ENCODE peak calls at places on chromosomes 13 and 19, in five cellular contexts. One of them, this sample, is unnamed.

GRCh38 chr13:70249332-70250064 is 141.2 kb upstream of the KLHL1 start:
- DNase-seq in astrocyte: peak; percentile 74
- DNase-seq in heart right ventricle: no peak
- DNase-seq in AG04450: no peak
- DNase-seq in tibial nerve: no peak
- DNase-seq in this sample: no peak

GRCh38 chr13:63351533-63351932 is 1935.9 kb upstream of the PCDH20 start:
- DNase-seq in tibial nerve: no peak
- DNase-seq in astrocyte: no peak
- DNase-seq in heart right ventricle: no peak
- DNase-seq in AG04450: no peak
- DNase-seq in this sample: no peak

GRCh38 chr13:65499251-65499650 is 1730.9 kb downstream of the PCDH9 start:
- DNase-seq in AG04450: no peak
- DNase-seq in heart right ventricle: no peak
- DNase-seq in tibial nerve: no peak
- DNase-seq in astrocyte: no peak
- DNase-seq in this sample: no peak

GRCh38 chr19:29576043-29576442 is 30.0 kb upstream of the POP4 start:
- DNase-seq in tibial nerve: no peak
- DNase-seq in astrocyte: no peak
- DNase-seq in heart right ventricle: no peak
- DNase-seq in AG04450: no peak
- DNase-seq in this sample: no peak

GRCh38 chr19:1668339-1669123 is 16.1 kb upstream of the TCF3 start:
- DNase-seq in astrocyte: no peak
- DNase-seq in tibial nerve: no peak
- DNase-seq in AG04450: no peak
- DNase-seq in heart right ventricle: no peak
- DNase-seq in this sample: no peak

GRCh38 chr19:29491491-29491890 is 34.3 kb upstream of the VSTM2B start:
- DNase-seq in AG04450: no peak
- DNase-seq in tibial nerve: no peak
- DNase-seq in astrocyte: no peak
- DNase-seq in heart right ventricle: no peak
- DNase-seq in this sample: no peak

GRCh38 chr13:100887729-100888151 is 213.1 kb upstream of the TMTC4 start:
- DNase-seq in astrocyte: peak; percentile 76
- DNase-seq in heart right ventricle: no peak
- DNase-seq in tibial nerve: no peak
- DNase-seq in AG04450: no peak
- DNase-seq in this sample: no peak

GRCh38 chr19:17647071-17648020 is 40.8 kb downstream of the UNC13A start:
- DNase-seq in astrocyte: no peak
- DNase-seq in heart right ventricle: no peak
- DNase-seq in tibial nerve: no peak
- DNase-seq in AG04450: no peak
- DNase-seq in this sample: no peak

GRCh38 chr19:42067315-42067888 is 2.6 kb downstream of the GRIK5 start:
- DNase-seq in heart right ventricle: no peak
- DNase-seq in tibial nerve: no peak
- DNase-seq in astrocyte: no peak
- DNase-seq in AG04450: no peak
- DNase-seq in this sample: no peak

GRCh38 chr13:110346661-110347067 is 39.6 kb downstream of the COL4A2 start:
- DNase-seq in heart right ventricle: no peak
- DNase-seq in tibial nerve: no peak
- DNase-seq in astrocyte: no peak
- DNase-seq in AG04450: no peak
- DNase-seq in this sample: no peak

GRCh38 chr19:41500443-41500842 is 57.5 kb downstream of the ERICH4 start:
- DNase-seq in heart right ventricle: no peak
- DNase-seq in astrocyte: no peak
- DNase-seq in tibial nerve: no peak
- DNase-seq in AG04450: no peak
- DNase-seq in this sample: no peak

GRCh38 chr19:12736854-12737665 is at the start of gene GET3:
- DNase-seq in heart right ventricle: peak; percentile 75
- DNase-seq in tibial nerve: peak; percentile 93
- DNase-seq in astrocyte: peak; percentile 100
- DNase-seq in AG04450: peak; percentile 100
- DNase-seq in this sample: peak; percentile 96
- TF ChIP-seq CTCF in heart right ventricle: no peak
- TF ChIP-seq CTCF in tibial nerve: no peak
- TF ChIP-seq CTCF in astrocyte: no peak
- TF ChIP-seq CTCF in AG04450: no peak
- TF ChIP-seq CTCF in this sample: no peak

GRCh38 chr19:16381756-16382401 is 57.3 kb downstream of the KLF2 start:
- DNase-seq in astrocyte: no peak
- DNase-seq in heart right ventricle: peak; percentile 83
- DNase-seq in AG04450: no peak
- DNase-seq in tibial nerve: peak; percentile 89
- DNase-seq in this sample: peak; percentile 74

GRCh38 chr19:16380943-16381755 is 56.5 kb downstream of the KLF2 start:
- DNase-seq in tibial nerve: no peak
- DNase-seq in astrocyte: no peak
- DNase-seq in heart right ventricle: no peak
- DNase-seq in AG04450: no peak
- DNase-seq in this sample: no peak

GRCh38 chr19:16383584-16384161 is 59.0 kb downstream of the KLF2 start:
- DNase-seq in heart right ventricle: no peak
- DNase-seq in AG04450: no peak
- DNase-seq in astrocyte: no peak
- DNase-seq in tibial nerve: no peak
- DNase-seq in this sample: no peak

GRCh38 chr19:16384688-16385087 is 60.1 kb downstream of the KLF2 start:
- DNase-seq in astrocyte: no peak
- DNase-seq in tibial nerve: no peak
- DNase-seq in heart right ventricle: no peak
- DNase-seq in AG04450: no peak
- DNase-seq in this sample: peak; percentile 50

GRCh38 chr19:16382775-16383543 is 58.3 kb downstream of the KLF2 start:
- DNase-seq in tibial nerve: peak; percentile 92
- DNase-seq in heart right ventricle: peak; percentile 89
- DNase-seq in AG04450: peak; percentile 73
- DNase-seq in astrocyte: peak; percentile 57
- DNase-seq in this sample: peak; percentile 87
- H3K4me3 ChIP-seq in tibial nerve: no peak overlapping the region
- H3K4me3 ChIP-seq in heart right ventricle: no peak overlapping the region
- H3K4me3 ChIP-seq in AG04450: no peak overlapping the region
- H3K4me3 ChIP-seq in astrocyte: no peak overlapping the region
- H3K4me3 ChIP-seq in this sample: no peak overlapping the region

DNA sequence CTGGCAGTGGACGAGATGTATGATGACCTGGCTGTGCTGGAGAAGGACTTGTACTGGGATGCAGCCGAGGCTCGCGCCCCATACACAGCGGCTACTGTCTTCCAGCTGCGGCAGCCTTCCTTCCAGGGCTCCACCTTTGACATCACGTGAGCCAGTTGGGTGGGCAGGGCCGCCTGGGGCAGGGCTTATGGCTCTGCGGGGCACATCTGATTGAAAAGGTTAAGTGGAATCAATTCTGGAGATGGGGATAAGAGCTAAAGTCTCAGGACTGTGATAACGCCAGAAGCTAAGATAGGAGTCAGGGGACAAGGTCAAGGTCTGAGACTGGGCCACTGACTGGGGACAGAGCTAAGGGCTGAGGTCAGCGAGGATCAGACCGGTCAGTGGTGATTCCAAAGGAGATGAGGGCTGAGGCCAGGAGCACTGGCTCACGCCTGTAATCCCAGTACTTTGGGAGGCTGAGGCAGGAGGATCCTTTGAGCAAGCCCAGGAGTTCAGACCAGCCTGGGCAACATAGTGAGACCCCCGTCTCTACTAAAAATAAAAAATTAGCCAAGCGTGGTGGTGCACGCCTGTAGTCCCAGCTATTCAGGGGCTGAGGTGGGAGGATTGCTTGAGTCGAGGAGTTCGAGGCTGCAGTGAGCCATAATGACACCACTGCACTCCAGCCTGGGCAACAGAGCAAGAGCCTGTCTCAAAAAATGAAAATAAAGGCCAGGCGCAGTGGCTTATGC is 4.7 kb downstream of the BEST2 start:
- DNase-seq in astrocyte: no peak
- DNase-seq in tibial nerve: no peak
- DNase-seq in AG04450: no peak
- DNase-seq in heart right ventricle: no peak
- DNase-seq in this sample: no peak
- TF ChIP-seq CTCF in astrocyte: no peak
- TF ChIP-seq CTCF in tibial nerve: no peak
- TF ChIP-seq CTCF in AG04450: no peak
- TF ChIP-seq CTCF in heart right ventricle: no peak
- TF ChIP-seq CTCF in this sample: no peak

GRCh38 chr13:22387899-22388298 is 717.0 kb downstream of the FGF9 start:
- DNase-seq in heart right ventricle: no peak
- DNase-seq in AG04450: no peak
- DNase-seq in astrocyte: no peak
- DNase-seq in tibial nerve: no peak
- DNase-seq in this sample: no peak
- H3K4me3 ChIP-seq in heart right ventricle: no peak overlapping the region
- H3K4me3 ChIP-seq in AG04450: no peak overlapping the region
- H3K4me3 ChIP-seq in astrocyte: no peak overlapping the region
- H3K4me3 ChIP-seq in tibial nerve: no peak overlapping the region
- H3K4me3 ChIP-seq in this sample: no peak overlapping the region

GRCh38 chr19:46372901-46373572 is 26.1 kb downstream of the PPP5C start:
- DNase-seq in astrocyte: peak; percentile 47
- DNase-seq in heart right ventricle: no peak
- DNase-seq in tibial nerve: no peak
- DNase-seq in AG04450: no peak
- DNase-seq in this sample: peak; percentile 46
- TF ChIP-seq CTCF in astrocyte: peak; percentile 18
- TF ChIP-seq CTCF in heart right ventricle: no peak
- TF ChIP-seq CTCF in tibial nerve: no peak
- TF ChIP-seq CTCF in AG04450: peak; percentile 50
- TF ChIP-seq CTCF in this sample: no peak

GRCh38 chr13:26697069-26697955 is 63.3 kb downstream of the GPR12 start:
- DNase-seq in AG04450: no peak
- DNase-seq in astrocyte: no peak
- DNase-seq in heart right ventricle: no peak
- DNase-seq in tibial nerve: no peak
- DNase-seq in this sample: no peak

GRCh38 chr13:26695891-26696311 is 64.7 kb downstream of the GPR12 start:
- DNase-seq in AG04450: no peak
- DNase-seq in astrocyte: no peak
- DNase-seq in tibial nerve: no peak
- DNase-seq in heart right ventricle: no peak
- DNase-seq in this sample: no peak

GRCh38 chr13:26695360-26695705 is 65.3 kb downstream of the GPR12 start:
- DNase-seq in tibial nerve: no peak
- DNase-seq in astrocyte: no peak
- DNase-seq in heart right ventricle: no peak
- DNase-seq in AG04450: no peak
- DNase-seq in this sample: no peak

GRCh38 chr13:26699197-26699490 is 61.4 kb downstream of the GPR12 start:
- DNase-seq in AG04450: no peak
- DNase-seq in heart right ventricle: no peak
- DNase-seq in astrocyte: no peak
- DNase-seq in tibial nerve: no peak
- DNase-seq in this sample: no peak

DNA sequence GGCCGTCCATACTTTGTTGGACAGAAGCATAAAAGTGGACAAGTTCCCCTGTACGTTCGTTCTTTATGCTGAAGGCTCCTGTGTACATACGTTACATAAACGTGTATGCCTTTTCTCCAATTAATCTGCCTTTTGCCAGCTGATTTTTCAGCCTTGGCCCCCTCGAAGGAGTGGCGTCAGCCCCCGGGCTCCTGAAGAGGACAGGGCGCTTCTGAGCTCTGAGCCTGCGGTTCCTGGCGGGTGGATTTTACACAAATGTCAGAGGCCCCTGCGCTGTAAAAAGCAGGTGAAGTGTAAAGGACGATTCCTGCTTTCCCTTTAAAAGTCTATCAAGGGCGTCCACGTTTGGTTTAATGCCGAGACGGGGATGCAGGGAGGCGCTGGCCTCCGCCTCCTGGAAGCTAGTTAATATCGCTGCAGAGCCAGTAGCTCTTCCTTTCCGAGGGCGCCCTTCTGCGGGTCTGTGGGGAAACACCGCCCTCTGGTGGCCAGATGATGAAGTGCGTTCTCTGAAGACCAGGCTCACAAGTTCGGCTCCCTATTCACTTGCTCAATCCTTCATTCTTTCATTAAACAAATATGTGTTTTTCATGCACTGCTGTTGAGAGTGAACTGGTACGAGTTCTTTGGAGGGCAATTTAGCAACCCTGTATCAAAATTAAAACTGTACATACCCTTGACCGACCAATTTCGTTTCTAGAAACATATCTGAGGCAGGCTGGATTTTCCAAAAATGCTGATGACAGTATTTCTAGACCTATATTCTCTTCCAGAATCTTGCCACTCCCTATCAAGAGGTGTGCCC is 62.0 kb downstream of the GPR12 start:
- DNase-seq in astrocyte: peak; percentile 46
- DNase-seq in tibial nerve: peak; percentile 87
- DNase-seq in AG04450: peak; percentile 73
- DNase-seq in heart right ventricle: peak; percentile 83
- DNase-seq in this sample: peak; percentile 83
- H3K4me3 ChIP-seq in astrocyte: no peak overlapping the region
- H3K4me3 ChIP-seq in tibial nerve: no peak overlapping the region
- H3K4me3 ChIP-seq in AG04450: peak overlapping the region; percentile 20
- H3K4me3 ChIP-seq in heart right ventricle: peak overlapping the region; percentile 33
- H3K4me3 ChIP-seq in this sample: no peak overlapping the region

DNA sequence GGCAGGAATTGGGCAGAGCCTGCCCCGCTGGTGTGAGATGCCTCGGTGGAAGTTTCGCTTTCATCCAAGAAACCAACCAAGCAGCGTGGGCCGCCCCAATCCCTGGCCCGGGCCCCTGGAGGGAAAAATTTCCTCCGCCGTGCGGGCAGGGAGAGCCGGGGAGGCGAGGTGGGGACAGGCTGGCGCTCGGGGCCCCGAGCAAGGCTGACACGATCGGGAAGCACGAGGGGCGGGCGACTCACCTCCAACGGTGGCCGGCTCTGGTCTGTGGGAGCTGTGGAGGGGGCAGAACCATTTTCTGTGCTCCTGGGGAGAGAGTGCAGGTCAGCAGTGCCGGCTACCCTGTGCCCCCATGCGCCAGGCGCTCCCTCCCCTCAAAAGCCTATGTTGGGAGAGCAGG is 11.0 kb downstream of the RNF126 start:
- DNase-seq in tibial nerve: no peak
- DNase-seq in heart right ventricle: no peak
- DNase-seq in astrocyte: no peak
- DNase-seq in AG04450: no peak
- DNase-seq in this sample: no peak
- TF ChIP-seq CTCF in tibial nerve: no peak
- TF ChIP-seq CTCF in heart right ventricle: no peak
- TF ChIP-seq CTCF in astrocyte: no peak
- TF ChIP-seq CTCF in AG04450: no peak
- TF ChIP-seq CTCF in this sample: no peak

DNA sequence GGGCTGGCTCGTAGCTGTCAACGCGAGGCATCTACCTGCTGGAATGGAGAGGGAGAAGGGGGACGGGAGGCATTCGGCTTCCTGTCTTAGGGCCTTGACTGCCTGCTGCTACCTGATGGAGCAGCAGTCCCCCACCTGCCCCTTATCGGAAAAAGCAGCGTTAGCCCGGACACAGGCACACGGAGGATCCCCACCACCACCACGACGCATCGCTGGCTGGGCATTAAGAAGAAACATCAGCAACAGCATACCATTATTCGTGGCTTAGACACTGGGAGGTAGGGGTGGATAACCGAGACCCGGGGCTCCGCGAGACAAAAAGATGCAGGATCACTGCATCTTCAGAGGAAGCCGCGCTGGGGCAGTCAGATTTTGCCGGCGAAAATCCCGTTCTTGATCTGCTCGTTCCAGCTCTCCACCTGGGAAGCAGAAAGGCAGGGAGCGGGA is 1.1 kb downstream of the COX6B2 start:
- DNase-seq in tibial nerve: no peak
- DNase-seq in astrocyte: no peak
- DNase-seq in AG04450: no peak
- DNase-seq in heart right ventricle: no peak
- DNase-seq in this sample: no peak
- H3K4me3 ChIP-seq in tibial nerve: peak overlapping the region; percentile 37
- H3K4me3 ChIP-seq in astrocyte: peak overlapping the region; percentile 17
- H3K4me3 ChIP-seq in AG04450: peak overlapping the region; percentile 59
- H3K4me3 ChIP-seq in heart right ventricle: peak overlapping the region; percentile 41
- H3K4me3 ChIP-seq in this sample: peak overlapping the region; percentile 4